ENCODE peak calls at places on chromosomes 16 and 17, in four cellular contexts. E is GM23338, B is fibroblast of lung, R is PC-3. A is an unnamed sample.

GRCh38 chr17:59845595-59846390 is 47.0 kb downstream of the TUBD1 start:
- DNase-seq in E (peak), B (peak), R (peak), A (no peak)

GRCh38 chr17:50863221-50863843 is 2.8 kb downstream of the TOB1 start:
- DNase-seq in E (peak), B (no peak), R (peak), A (peak)

GRCh38 chr16:79360267-79360666 is 240.3 kb downstream of the MAF start:
- DNase-seq in E (no peak), B (no peak), R (peak), A (no peak)

GRCh38 chr16:27748868-27749546 is 199.1 kb downstream of the KATNIP start:
- DNase-seq in E (peak), B (peak), R (peak), A (peak)

GRCh38 chr16:64702415-64702814 is 419.4 kb downstream of the CDH11 start:
- DNase-seq in E (no peak), B (no peak), R (no peak), A (no peak)

GRCh38 chr16:86631441-86631840 is 53.1 kb downstream of the FOXL1 start:
- DNase-seq in E (no peak), B (peak), R (peak), A (no peak)

GRCh38 chr17:38925263-38925995 is at the start of gene LASP1NB:
- DNase-seq in E (peak), B (peak), R (no peak), A (peak)

GRCh38 chr16:72024862-72025382 is 16.4 kb downstream of the DHODH start:
- DNase-seq in E (no peak), B (no peak), R (peak), A (no peak)

GRCh38 chr16:24577167-24577566 is 37.8 kb downstream of the RBBP6 start:
- DNase-seq in E (no peak), B (peak), R (no peak), A (no peak)

GRCh38 chr17:44655983-44656700 is at the start of gene MEIOC:
- DNase-seq in E (peak), B (peak), R (no peak), A (peak)

GRCh38 chr17:44539664-44540063 is 17.6 kb upstream of the FZD2 start:
- DNase-seq in E (peak), B (no peak), R (no peak), A (no peak)

GRCh38 chr16:89993377-89993776 is 25.9 kb downstream of the DBNDD1 start:
- DNase-seq in E (no peak), B (no peak), R (no peak), A (no peak)

GRCh38 chr16:13554020-13554419 is 365.9 kb upstream of the ERCC4 start:
- DNase-seq in E (no peak), B (no peak), R (no peak), A (peak)

GRCh38 chr16:1990336-1991134 is 765 bp downstream of the SYNGR3 start:
- DNase-seq in E (peak), B (no peak), R (no peak), A (peak)

GRCh38 chr17:37191219-37191618 is 184.6 kb upstream of the C17orf78 start:
- DNase-seq in E (no peak), B (peak), R (peak), A (no peak)

GRCh38 chr17:34723875-34724274 is 144.5 kb downstream of the TMEM132E start:
- DNase-seq in E (no peak), B (no peak), R (no peak), A (no peak)

GRCh38 chr17:4187076-4187475 is 44.1 kb downstream of the CYB5D2 start:
- DNase-seq in E (peak), B (no peak), R (no peak), A (no peak)

GRCh38 chr16:27365142-27366089 is 36.6 kb upstream of the IL21R start:
- DNase-seq in E (no peak), B (peak), R (peak), A (no peak)

GRCh38 chr16:78249056-78249455 is 149.6 kb downstream of the WWOX start:
- DNase-seq in E (peak), B (no peak), R (no peak), A (no peak)

GRCh38 chr16:25045696-25046381 is 30.7 kb upstream of the ARHGAP17 start:
- DNase-seq in E (no peak), B (peak), R (peak), A (no peak)

GRCh38 chr17:82925336-82925735 is 85.5 kb upstream of the ZNF750 start:
- DNase-seq in E (no peak), B (no peak), R (no peak), A (no peak)

GRCh38 chr17:1907818-1908698 is 78.3 kb downstream of the RPA1 start:
- DNase-seq in E (peak), B (peak), R (peak), A (peak)

GRCh38 chr17:17151055-17151454 is 55.1 kb downstream of the PLD6 start:
- DNase-seq in E (no peak), B (peak), R (peak), A (no peak)

DNA sequence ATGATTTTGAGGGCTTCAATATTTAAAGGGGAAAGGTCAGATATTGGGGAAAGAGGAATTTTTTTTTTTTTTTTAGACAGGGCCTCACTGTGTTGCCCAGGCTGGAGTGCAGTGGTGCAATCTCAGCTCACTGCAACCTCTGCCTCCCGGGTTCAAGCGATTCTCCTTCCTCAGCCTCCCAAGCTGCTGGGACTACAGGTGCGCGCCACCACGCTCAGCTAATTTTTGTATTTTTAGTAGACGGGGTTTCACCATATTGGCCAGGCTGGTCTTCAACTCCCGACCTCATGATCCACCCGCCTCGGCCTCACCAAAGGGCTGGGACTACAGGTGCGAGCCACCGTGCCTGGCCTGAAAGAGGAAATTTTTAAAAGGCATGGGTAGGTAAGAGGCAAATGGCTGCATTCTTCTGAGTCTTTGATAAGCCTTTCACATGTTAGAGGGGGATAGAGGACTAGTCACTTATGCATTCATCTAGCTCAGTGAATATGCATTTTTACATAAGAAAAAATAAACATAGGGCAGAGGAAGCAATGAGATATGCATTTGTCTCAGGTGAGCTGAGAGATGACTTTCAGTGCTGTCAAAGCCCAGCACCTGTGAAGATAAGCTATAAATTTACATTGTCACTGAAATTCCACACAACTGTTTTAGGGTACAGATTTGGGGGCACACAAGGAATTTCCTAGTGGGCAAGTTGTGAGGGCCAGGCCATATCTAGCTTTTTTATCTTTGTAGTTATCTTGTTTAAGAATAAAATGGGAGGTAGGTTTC is 1.1 kb upstream of the FCSK start:
- DNase-seq in E (no peak), B (no peak), R (no peak), A (no peak)
- H2AFZ ChIP-seq in E (no peak), B (peak), R (peak), A (peak)

GRCh38 chr16:30088237-30088831 is 3.4 kb downstream of the TBX6 start:
- DNase-seq in E (no peak), B (no peak), R (no peak), A (no peak)

GRCh38 chr16:30090607-30091332 is 954 bp downstream of the TBX6 start:
- DNase-seq in E (no peak), B (no peak), R (no peak), A (no peak)

GRCh38 chr16:30086291-30087140 is 5.2 kb downstream of the TBX6 start:
- DNase-seq in E (no peak), B (no peak), R (no peak), A (no peak)

GRCh38 chr16:30087181-30087898 is 4.4 kb downstream of the TBX6 start:
- DNase-seq in E (no peak), B (no peak), R (no peak), A (no peak)

DNA sequence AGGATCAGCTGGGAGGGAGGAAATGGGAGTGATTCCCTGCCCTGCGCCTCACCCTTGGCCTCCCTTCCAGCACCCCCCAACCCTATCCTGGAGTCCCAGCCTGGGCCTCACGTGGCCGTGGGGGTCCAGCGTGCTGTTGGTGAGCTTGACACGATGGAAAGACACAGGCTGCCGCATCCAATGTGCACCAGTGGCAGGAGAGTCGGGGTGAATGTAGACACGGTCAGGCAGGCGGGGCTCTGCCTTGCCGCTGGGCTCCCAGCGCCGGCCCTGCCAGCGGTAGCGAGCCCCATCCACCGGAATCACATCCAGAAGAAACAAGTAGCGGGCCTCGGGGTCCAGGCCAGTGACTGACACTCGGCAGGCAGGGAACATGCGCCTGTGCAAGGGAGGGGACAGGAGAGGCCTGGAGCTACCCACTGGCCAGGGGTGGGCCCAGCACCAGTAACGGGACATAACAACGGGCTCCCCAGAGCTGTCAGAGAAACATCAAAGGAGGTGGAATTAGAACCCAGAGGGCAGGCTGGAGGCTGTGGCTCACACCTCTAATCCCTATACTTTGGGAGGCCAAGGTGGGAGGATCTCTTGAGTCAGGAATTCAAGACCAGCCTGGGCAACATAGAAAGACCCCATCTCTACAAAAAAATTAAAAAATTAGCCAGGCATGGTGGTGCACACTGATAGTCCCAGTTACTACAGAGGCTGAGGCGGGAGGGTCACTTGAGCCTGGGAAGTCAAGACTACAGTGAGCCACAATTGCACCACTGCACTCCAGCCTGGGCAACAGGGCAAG is 2.7 kb downstream of the TBX6 start:
- DNase-seq in E (no peak), B (no peak), R (no peak), A (no peak)
- H2AFZ ChIP-seq in E (no peak), B (no peak), R (no peak), A (no peak)

GRCh38 chr17:10993126-10993525 is 155.2 kb upstream of the PIRT start:
- DNase-seq in E (no peak), B (no peak), R (no peak), A (no peak)
- H2AFZ ChIP-seq in E (no peak), B (no peak), R (no peak), A (no peak)

GRCh38 chr17:56835259-56835575 is 1.3 kb downstream of the DGKE start:
- DNase-seq in E (no peak), B (no peak), R (no peak), A (no peak)
- H2AFZ ChIP-seq in E (peak), B (peak), R (peak), A (peak)

DNA sequence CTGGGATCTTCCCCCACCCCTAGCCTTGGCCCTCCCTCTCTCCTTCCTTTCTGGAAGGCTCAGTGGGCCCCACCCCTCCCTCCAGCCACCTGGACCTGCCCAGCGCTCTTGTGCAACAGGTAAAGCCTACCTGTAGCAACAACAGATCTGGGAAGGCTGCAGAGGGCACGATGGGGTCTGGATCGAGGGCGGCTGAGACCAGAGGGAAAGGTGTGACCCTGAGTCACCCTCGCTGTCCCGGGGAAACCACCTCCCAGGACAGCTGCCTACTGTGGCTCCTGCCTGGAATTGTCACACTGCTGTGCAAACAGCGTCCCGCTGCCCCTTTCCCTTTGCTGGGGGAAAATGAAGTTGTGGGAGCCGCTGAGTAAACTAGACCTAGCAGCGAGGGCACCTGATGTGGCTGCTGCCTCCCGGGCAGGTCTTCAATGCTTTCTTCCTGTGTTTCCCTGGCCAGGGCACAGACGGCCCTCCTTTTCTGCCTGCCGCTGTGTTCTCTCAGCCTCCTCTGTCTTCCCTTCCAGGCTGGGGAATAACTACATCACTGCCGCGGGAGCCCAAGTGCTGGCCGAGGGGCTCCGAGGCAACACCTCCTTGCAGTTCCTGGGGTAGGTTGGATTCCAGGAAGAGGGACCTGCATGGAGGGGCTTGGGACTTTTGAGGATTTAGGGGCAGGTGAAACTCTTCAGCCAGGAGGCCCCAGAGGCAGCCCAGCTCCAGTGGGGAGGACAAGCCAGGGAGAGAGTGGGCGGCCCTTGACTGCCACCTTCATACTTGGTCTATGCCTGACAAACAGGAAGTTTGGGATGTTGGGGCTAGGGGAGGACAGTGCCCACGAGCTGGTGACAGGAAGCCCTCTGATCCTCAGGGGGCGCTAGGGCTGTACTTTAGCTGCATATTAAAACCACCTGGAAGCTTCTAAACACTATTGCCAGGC is 22.2 kb upstream of the CYLD start:
- DNase-seq in E (peak), B (no peak), R (no peak), A (no peak)
- H2AFZ ChIP-seq in E (peak), B (no peak), R (peak), A (no peak)

GRCh38 chr16:11350531-11351335 is 5.5 kb downstream of the RMI2 start:
- DNase-seq in E (no peak), B (peak), R (peak), A (no peak)

GRCh38 chr16:11347831-11348230 is 2.6 kb downstream of the RMI2 start:
- DNase-seq in E (no peak), B (no peak), R (peak), A (no peak)

GRCh38 chr16:11348737-11349598 is 3.7 kb downstream of the RMI2 start:
- DNase-seq in E (no peak), B (no peak), R (no peak), A (no peak)

GRCh38 chr16:11346700-11347319 is 1.6 kb downstream of the RMI2 start:
- DNase-seq in E (no peak), B (no peak), R (no peak), A (no peak)

GRCh38 chr16:11349599-11350276 is 4.5 kb downstream of the RMI2 start:
- DNase-seq in E (no peak), B (peak), R (peak), A (no peak)
- H2AFZ ChIP-seq in E (no peak), B (peak), R (peak), A (no peak)

DNA sequence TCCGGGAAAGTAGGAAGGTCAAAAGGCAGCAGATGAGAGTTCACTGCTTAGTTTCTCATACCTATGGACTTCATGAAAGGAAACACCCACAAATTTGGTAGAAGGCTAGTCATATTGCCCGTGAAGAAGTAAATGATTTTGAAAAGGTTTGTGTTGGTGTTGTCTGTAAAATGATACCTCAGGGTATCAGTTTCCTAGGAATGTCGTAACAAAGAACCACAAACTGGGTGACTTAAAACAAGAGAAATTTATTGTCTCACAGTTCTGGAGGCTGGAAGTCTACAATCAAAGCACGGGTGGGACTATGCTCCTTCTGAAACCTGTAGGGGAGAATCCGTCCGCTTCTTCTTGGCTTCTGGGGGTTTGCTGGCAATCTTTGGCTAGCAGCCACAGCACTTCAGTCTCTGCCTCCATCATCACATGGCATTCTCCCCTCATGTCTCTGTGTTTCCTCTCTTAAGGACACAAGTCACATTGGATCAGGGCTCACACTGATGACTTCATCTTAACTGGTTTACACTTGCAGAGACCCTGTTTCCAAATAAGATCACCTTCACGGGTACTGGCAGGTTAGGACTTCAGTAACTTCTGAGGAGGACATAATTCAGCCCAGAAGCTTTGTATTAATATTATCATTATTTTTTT is 2.0 kb upstream of the NAE1 start:
- DNase-seq in E (no peak), B (peak), R (peak), A (no peak)
- H2AFZ ChIP-seq in E (peak), B (no peak), R (peak), A (no peak)

GRCh38 chr17:33526753-33527152 is 233.7 kb upstream of the ASIC2 start:
- DNase-seq in E (no peak), B (no peak), R (no peak), A (no peak)
- H2AFZ ChIP-seq in E (no peak), B (no peak), R (no peak), A (no peak)

GRCh38 chr17:81551458-81552243 is 502 bp downstream of the FAAP100 start:
- DNase-seq in E (peak), B (no peak), R (peak), A (peak)

GRCh38 chr17:81553018-81553615 is 964 bp upstream of the FAAP100 start:
- DNase-seq in E (peak), B (peak), R (peak), A (peak)

GRCh38 chr17:81556175-81556691 is 4.1 kb upstream of the FAAP100 start:
- DNase-seq in E (no peak), B (peak), R (peak), A (no peak)

GRCh38 chr17:81552244-81553017 is at the start of gene FAAP100:
- DNase-seq in E (peak), B (peak), R (peak), A (peak)

DNA sequence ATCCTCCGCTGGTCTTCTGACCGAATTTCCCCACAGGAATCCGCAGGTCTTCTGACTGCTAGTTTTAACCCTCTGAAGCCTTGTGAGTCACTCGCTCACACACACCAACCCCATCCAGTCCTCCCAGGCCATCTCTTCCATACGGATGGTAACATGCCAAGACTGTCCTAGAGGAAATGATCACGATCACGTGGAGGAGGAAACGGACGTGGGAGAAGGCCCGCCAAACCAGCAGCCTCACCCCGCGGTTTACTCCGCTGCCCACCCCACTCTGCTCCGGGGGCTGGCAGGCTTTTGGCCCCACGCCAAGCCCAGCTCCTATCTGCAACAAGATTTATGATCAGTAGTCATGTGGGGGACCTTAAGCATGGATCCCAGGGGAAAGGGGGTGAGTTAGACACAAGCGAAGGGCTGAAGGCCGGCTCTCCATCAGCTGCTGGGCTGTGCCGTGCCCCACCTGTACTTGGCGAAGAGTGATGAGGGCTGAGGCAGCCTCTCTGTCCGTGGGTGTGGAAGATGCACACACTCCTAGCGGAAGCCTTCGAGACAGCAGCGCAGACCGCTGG is 1.5 kb upstream of the FAAP100 start:
- DNase-seq in E (no peak), B (peak), R (peak), A (no peak)
- H2AFZ ChIP-seq in E (no peak), B (no peak), R (peak), A (peak)

A was measured in OCI-LY7.